ENCODE peak calls at places on chromosomes 1 and 21, in four cellular contexts. Q, K, J and Y are unnamed samples. For H3K4me1 and H3K9me3, the result is how much of the 10 kb centered on the place peaks cover.

GRCh38 chr1:21165076-21165475 is 11.6 kb downstream of the EIF4G3 start:
- DNase-seq in J (no peak), Q (no peak), K (no peak), Y (no peak)

GRCh38 chr1:25074326-25074725 is 144.2 kb upstream of the RUNX3 start:
- DNase-seq in K (no peak), J (no peak), Q (no peak), Y (no peak)

GRCh38 chr1:38119000-38119399 is 72.4 kb upstream of the POU3F1 start:
- DNase-seq in K (no peak), Q (no peak), J (no peak), Y (no peak)

GRCh38 chr1:100127226-100127625 is 5.5 kb downstream of the SASS6 start:
- DNase-seq in K (no peak), Q (no peak), J (no peak), Y (no peak)

GRCh38 chr1:157671895-157672294 is 28.7 kb downstream of the FCRL3 start:
- DNase-seq in K (no peak), J (peak), Q (no peak), Y (no peak)

GRCh38 chr1:15952317-15953258 is 23.3 kb downstream of the ZBTB17 start:
- DNase-seq in J (peak), Q (peak), K (peak), Y (peak)

GRCh38 chr1:174247472-174247871 is 88.2 kb downstream of the RABGAP1L start:
- DNase-seq in J (no peak), K (no peak), Q (no peak), Y (no peak)

GRCh38 chr1:183272390-183272801 is 86.3 kb downstream of the LAMC2 start:
- DNase-seq in K (no peak), J (peak), Q (peak), Y (peak)

GRCh38 chr1:10475510-10475909 is 760 bp downstream of the PEX14 start:
- DNase-seq in Q (no peak), K (no peak), J (no peak), Y (no peak)

GRCh38 chr1:201319631-201320030 is 36.3 kb downstream of the PKP1 start:
- DNase-seq in Q (no peak), K (no peak), J (no peak), Y (no peak)

GRCh38 chr1:94121411-94121821 is 468 bp upstream of the ABCA4 start:
- DNase-seq in K (no peak), J (no peak), Q (no peak), Y (no peak)

GRCh38 chr1:206693029-206693428 is 8.3 kb downstream of the MAPKAPK2 start:
- DNase-seq in J (no peak), Q (peak), K (peak), Y (peak)

GRCh38 chr1:220789532-220790147 is 2.9 kb downstream of the MTARC1 start:
- DNase-seq in J (no peak), Q (no peak), K (no peak), Y (peak)

GRCh38 chr1:22450421-22451021 is 1.1 kb upstream of the ZBTB40 start:
- DNase-seq in J (no peak), Q (no peak), K (no peak), Y (no peak)

GRCh38 chr1:19840228-19840627 is 25.1 kb upstream of the RNF186 start:
- DNase-seq in K (no peak), J (no peak), Q (no peak), Y (peak)

GRCh38 chr21:43937051-43937832 is 72.2 kb downstream of the AGPAT3 start:
- DNase-seq in J (no peak), K (no peak), Q (no peak), Y (no peak)

GRCh38 chr1:228048659-228049333 is 33.7 kb upstream of the ARF1 start:
- DNase-seq in K (no peak), Q (no peak), J (no peak), Y (no peak)

GRCh38 chr1:183870351-183871077 is 65.6 kb downstream of the RGL1 start:
- DNase-seq in Q (peak), K (peak), J (no peak), Y (peak)

GRCh38 chr1:119778886-119779560 is 10.3 kb upstream of the HMGCS2 start:
- DNase-seq in Q (no peak), J (no peak), K (no peak), Y (peak)

GRCh38 chr1:93669369-93669768 is 12.3 kb downstream of the BCAR3 start:
- DNase-seq in K (no peak), J (no peak), Q (peak), Y (peak)

GRCh38 chr1:119007672-119008482 is 19.7 kb upstream of the TBX15 start:
- DNase-seq in J (no peak), K (no peak), Q (peak), Y (no peak)

GRCh38 chr1:22275626-22276395 is 132.9 kb upstream of the WNT4 start:
- DNase-seq in J (peak), K (peak), Q (peak), Y (peak)

GRCh38 chr1:21077085-21077484 is 99.6 kb downstream of the EIF4G3 start:
- DNase-seq in K (no peak), Q (peak), J (peak), Y (no peak)

GRCh38 chr1:940121-941026 is 16.7 kb downstream of the SAMD11 start:
- DNase-seq in Q (peak), J (no peak), K (peak), Y (peak)

GRCh38 chr1:54125671-54126070 is 27.1 kb downstream of the CDCP2 start:
- DNase-seq in J (peak), Q (peak), K (peak), Y (peak)

GRCh38 chr1:230867119-230867902 is 1.0 kb downstream of the C1orf198 start:
- DNase-seq in Q (peak), K (no peak), J (peak), Y (peak)

GRCh38 chr21:30104246-30104645 is 62.4 kb downstream of the CLDN17 start:
- DNase-seq in J (peak), Q (no peak), K (no peak), Y (no peak)

GRCh38 chr21:32682696-32683474 is 44.9 kb downstream of the SYNJ1 start:
- DNase-seq in Q (no peak), J (no peak), K (no peak), Y (no peak)

GRCh38 chr1:230807551-230808267 is 60.5 kb downstream of the CAPN9 start:
- DNase-seq in J (no peak), Q (no peak), K (no peak), Y (no peak)

GRCh38 chr1:216456682-216457081 is 33.4 kb upstream of the USH2A start:
- DNase-seq in J (peak), Q (peak), K (no peak), Y (peak)

GRCh38 chr1:42739753-42740700 is at the start of gene CLDN19:
- DNase-seq in J (no peak), Q (no peak), K (no peak), Y (no peak)

GRCh38 chr1:210342986-210343780 is 14.5 kb downstream of the HHAT start:
- DNase-seq in K (peak), Q (no peak), J (no peak), Y (peak)

GRCh38 chr1:28329395-28330153 is 734 bp downstream of the MED18 start:
- DNase-seq in J (no peak), Q (peak), K (peak), Y (peak)

GRCh38 chr21:41186763-41187536 is 19.0 kb downstream of the BACE2 start:
- DNase-seq in J (peak), Q (no peak), K (no peak), Y (no peak)

GRCh38 chr1:201732351-201732750 is 96.6 kb upstream of the IPO9 start:
- DNase-seq in K (no peak), Q (peak), J (no peak), Y (peak)

GRCh38 chr1:33140153-33141149 is 41.4 kb downstream of the TRIM62 start:
- DNase-seq in K (peak), Q (peak), J (peak), Y (peak)

GRCh38 chr1:221742555-221743415 is 896 bp upstream of the DUSP10 start:
- DNase-seq in K (peak), Q (peak), J (peak), Y (peak)

GRCh38 chr1:45275054-45275453 is 51.6 kb upstream of the HPDL start:
- DNase-seq in Q (no peak), J (no peak), K (no peak), Y (no peak)

GRCh38 chr21:38903578-38904193 is 98.0 kb downstream of the ETS2 start:
- DNase-seq in K (no peak), Q (no peak), J (peak), Y (no peak)

GRCh38 chr1:179800481-179800880 is 57.4 kb downstream of the FAM163A start:
- DNase-seq in J (no peak), K (no peak), Q (no peak), Y (no peak)

DNA sequence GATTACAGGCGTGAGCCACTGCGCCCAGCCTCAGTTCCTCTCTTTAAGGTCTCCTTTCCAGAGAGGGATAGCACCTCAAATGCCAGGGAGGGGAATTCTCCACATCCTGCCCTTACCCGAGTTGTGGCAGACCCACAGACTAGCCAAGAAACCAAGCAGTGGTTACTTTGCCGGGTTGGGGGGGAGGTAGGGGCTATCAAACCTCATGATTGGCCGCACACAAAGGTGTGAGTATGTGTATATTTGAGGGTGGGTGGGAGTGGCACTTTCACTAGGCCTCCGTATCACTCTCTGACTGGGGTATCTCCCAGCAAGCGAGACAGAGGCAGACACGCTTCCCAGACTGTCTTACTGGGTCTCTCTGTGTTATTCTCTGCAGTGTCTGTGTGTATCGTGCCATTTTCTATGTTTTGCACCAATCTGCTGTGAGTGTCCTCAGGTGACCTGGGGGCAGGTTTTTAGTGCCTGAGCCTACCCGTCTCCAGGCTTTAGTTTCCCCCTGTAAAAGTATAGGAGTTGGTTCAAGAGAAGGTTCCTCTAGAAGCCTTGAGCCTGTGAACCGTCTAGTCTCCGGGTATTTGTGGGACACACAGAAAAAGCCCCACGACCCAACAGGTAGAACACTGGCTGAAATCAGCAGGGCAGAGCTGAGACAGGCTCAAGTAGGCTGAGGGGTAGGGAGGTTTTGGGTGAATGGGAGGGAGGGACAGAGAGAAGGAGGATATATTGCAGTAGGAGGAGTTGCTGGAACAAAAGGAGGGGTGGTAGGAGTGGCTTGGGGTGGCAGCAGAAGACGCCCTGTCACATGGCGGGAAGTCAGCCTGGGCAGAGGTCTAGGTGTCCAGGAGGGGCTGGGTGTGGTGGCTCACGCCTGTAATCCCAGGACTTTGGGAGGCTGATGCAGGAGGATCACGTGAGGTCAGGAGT is 10.3 kb downstream of the LMNA start:
- DNase-seq in Q (peak), K (peak), J (peak), Y (peak)
- H3K4me3 ChIP-seq in Q (no peak), K (peak), J (no peak), Y (peak)

GRCh38 chr1:117271129-117271528 is 60.4 kb upstream of the VTCN1 start:
- DNase-seq in K (no peak), J (no peak), Q (no peak), Y (no peak)

GRCh38 chr1:117262976-117263375 is 52.2 kb upstream of the VTCN1 start:
- DNase-seq in J (no peak), K (no peak), Q (no peak), Y (no peak)

GRCh38 chr1:117268926-117269378 is 58.2 kb upstream of the VTCN1 start:
- DNase-seq in J (peak), Q (peak), K (no peak), Y (no peak)

GRCh38 chr1:117271959-117272358 is 61.2 kb upstream of the VTCN1 start:
- DNase-seq in K (no peak), Q (no peak), J (no peak), Y (no peak)

GRCh38 chr1:117267232-117267774 is 56.6 kb upstream of the VTCN1 start:
- DNase-seq in K (no peak), Q (no peak), J (no peak), Y (no peak)
- H3K4me1 ChIP-seq in K (under half), Q (under half), J (under half), Y (under half)

DNA sequence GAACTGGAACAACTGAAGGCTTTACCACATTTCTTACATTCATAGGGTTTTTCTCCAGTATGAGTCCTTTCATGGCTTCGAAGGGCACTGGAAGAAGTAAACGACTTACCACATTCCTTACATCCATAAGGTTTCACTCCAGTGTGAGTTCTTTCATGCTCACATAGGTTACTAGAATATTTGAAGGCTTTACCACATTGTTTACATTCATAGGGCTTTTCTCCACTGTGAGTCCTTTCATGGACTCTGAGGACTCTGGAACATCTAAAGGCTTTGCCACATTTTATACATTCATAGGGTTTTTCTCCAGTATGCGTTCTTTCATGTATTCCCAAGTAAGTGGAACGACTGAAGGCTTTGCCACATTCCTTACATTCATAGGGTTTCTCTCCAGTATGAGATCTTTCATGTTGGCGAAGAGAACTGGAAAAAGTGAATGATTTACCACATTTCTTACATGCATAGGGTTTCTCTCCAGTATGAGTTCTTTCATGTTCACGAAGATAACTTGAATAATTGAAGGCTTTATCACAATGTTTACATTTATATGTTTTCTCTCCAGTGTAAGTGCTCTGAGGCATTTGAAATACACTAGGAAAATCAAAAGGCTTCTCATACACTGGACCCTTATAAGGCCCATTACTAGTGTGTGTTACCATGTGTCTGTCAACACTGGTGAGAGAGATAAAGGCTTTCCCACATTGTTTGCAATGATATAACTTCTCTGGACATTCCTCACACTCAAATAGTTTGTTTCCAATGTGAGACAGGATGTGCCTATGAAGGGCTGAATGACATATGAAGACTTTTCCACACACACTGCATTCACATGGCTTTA is 29.8 kb upstream of the ZNF695 start:
- DNase-seq in Q (peak), J (no peak), K (no peak), Y (no peak)
- H3K9me3 ChIP-seq in Q (half or more), J (half or more), K (under half), Y (half or more)

DNA sequence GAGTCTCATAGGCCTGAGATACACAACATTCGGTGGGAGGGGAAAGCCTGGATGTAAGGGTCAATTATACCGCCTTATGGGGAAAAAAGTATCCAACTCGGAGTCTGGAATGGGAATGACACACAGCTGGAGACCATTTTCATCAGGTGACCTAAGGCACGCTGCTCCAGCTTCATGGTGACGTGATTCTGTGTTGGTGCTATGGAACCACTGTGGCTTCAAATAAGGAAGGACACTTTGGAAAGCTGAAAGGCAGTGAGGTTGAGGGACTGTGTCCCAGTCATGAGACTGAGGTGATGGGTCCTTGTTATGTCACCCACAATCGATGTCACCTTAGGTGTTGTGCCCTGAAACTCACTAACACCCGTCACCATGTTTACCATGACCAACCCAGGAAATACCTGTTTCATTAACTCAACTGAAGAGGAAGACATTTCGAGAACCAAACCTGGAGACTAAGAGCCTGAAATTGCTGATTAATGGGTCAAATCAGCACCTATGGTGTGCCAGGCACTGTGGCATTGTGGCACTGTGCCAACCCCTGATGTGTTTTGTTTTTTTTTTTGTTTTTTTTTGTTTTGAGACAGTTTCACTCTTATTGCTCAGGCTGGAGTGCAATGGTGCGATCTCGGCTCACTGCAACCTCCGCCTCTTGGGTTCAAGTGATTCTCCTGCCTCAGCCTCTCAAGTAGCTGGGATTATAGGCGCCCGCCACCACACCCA is 54.4 kb downstream of the IRF2BP2 start:
- DNase-seq in K (no peak), Q (no peak), J (no peak), Y (no peak)
- H3K4me3 ChIP-seq in K (no peak), Q (no peak), J (no peak), Y (no peak)

DNA sequence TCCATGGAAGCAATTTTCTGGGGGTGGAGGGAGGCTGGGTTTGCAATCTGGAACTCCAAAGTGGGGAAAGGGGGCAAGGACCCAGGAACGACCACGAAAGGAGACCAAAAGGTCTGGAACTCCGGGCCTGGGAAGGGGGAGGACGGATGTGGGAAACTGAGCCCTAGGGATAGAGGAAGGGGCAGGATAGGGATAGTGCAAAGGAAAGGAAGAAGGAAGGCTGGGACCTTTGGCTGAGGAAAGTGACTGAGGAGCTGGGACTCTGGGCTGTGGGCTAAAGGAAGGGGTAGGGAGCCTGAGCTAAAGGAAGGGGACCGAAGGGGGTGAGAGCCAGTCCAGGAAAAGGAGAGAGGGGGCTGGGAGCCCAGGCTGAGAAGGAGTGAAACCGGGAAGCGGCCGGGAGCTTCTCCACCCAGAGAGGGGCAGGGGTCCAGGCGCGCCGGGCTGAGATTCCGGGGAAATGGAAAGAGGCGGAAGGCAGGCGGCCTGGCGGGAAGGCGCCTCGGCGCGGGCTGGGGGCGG is 395 bp downstream of the SLC9A1 start:
- DNase-seq in K (no peak), Q (no peak), J (no peak), Y (no peak)
- H3K4me1 ChIP-seq in K (half or more), Q (under half), J (under half), Y (under half)

GRCh38 chr1:4120557-4121292 is 220.7 kb upstream of the C1orf174 start:
- DNase-seq in J (no peak), K (no peak), Q (no peak), Y (no peak)

GRCh38 chr1:4121293-4121684 is 221.2 kb upstream of the C1orf174 start:
- DNase-seq in K (no peak), J (no peak), Q (no peak), Y (no peak)

GRCh38 chr1:4119516-4120220 is 219.6 kb upstream of the C1orf174 start:
- DNase-seq in K (no peak), Q (no peak), J (no peak), Y (no peak)

GRCh38 chr1:4122513-4123160 is 222.6 kb upstream of the C1orf174 start:
- DNase-seq in J (no peak), K (no peak), Q (no peak), Y (no peak)

GRCh38 chr1:4121834-4122512 is 221.9 kb upstream of the C1orf174 start:
- DNase-seq in Q (no peak), K (no peak), J (no peak), Y (no peak)
- H3K9me3 ChIP-seq in Q (under half), K (under half), J (under half), Y (under half)

GRCh38 chr1:14946567-14947285 is 206.8 kb upstream of the TMEM51 start:
- DNase-seq in K (no peak), J (peak), Q (peak), Y (peak)
- H3K4me3 ChIP-seq in K (no peak), J (no peak), Q (no peak), Y (peak)